ENCODE peak calls at places on chromosomes 6 and 20, in five cellular contexts. Y is endodermal cell, Q is foreskin keratinocyte, D is ovary, C is adipocyte. L is an unnamed sample.

GRCh38 chr20:24914388-24915241 is 34.5 kb upstream of the CST7 start:
- DNase-seq in Q (no peak), C (no peak), D (no peak), Y (no peak), L (no peak)

GRCh38 chr6:30748301-30748769 is 4.0 kb upstream of the IER3 start:
- DNase-seq in Q (peak; percentile 93), Y (no peak), D (no peak), C (no peak), L (no peak)

GRCh38 chr6:37104935-37105781 is 64.8 kb upstream of the PIM1 start:
- DNase-seq in Q (no peak), D (no peak), Y (peak; percentile 71), C (no peak), L (peak; percentile 71)

GRCh38 chr20:8082999-8083398 is 49.1 kb upstream of the PLCB1 start:
- DNase-seq in D (peak; percentile 51), Y (no peak), Q (peak; percentile 4), C (peak; percentile 88), L (no peak)

GRCh38 chr20:19264191-19264590 is 51.7 kb downstream of the SLC24A3 start:
- DNase-seq in D (peak; percentile 53), Q (no peak), C (no peak), Y (peak; percentile 16), L (no peak)

GRCh38 chr6:17032595-17033591 is 69.0 kb upstream of the STMND1 start:
- DNase-seq in Q (peak; percentile 98), C (peak; percentile 97), Y (no peak), D (peak; percentile 57), L (no peak)

GRCh38 chr20:36237477-36237876 is 1.2 kb downstream of the AAR2 start:
- DNase-seq in Y (no peak), C (peak; percentile 1), D (no peak), Q (no peak), L (no peak)

GRCh38 chr6:34339432-34339831 is 53.0 kb downstream of the NUDT3 start:
- DNase-seq in Y (no peak), C (no peak), D (no peak), Q (no peak), L (no peak)

GRCh38 chr6:75601608-75602163 is at the start of gene SENP6:
- DNase-seq in D (peak; percentile 75), Q (peak; percentile 72), C (peak; percentile 90), Y (peak; percentile 89), L (peak; percentile 90)

GRCh38 chr20:11271920-11272594 is 598.3 kb upstream of the JAG1 start:
- DNase-seq in Y (no peak), C (no peak), Q (no peak), D (no peak), L (no peak)

GRCh38 chr20:49276201-49276894 is 1.5 kb downstream of the ZNFX1 start:
- DNase-seq in C (peak; percentile 81), Y (no peak), Q (peak; percentile 72), D (no peak), L (peak; percentile 30)

GRCh38 chr6:145015739-145016558 is 719.4 kb downstream of the EPM2A start:
- DNase-seq in C (peak; percentile 84), Q (peak; percentile 88), D (no peak), Y (no peak), L (peak; percentile 75)

GRCh38 chr6:165767228-165767627 is 104.2 kb upstream of the PDE10A start:
- DNase-seq in Y (no peak), D (no peak), C (no peak), Q (no peak), L (no peak)

GRCh38 chr6:47242483-47243386 is 67.0 kb downstream of the TNFRSF21 start:
- DNase-seq in Y (no peak), C (peak; percentile 75), D (peak; percentile 81), Q (peak; percentile 92), L (peak; percentile 79)

GRCh38 chr20:31985152-31985551 is 17.2 kb downstream of the XKR7 start:
- DNase-seq in C (no peak), Q (no peak), Y (no peak), D (no peak), L (no peak)

GRCh38 chr20:48190757-48191156 is 405.5 kb upstream of the SULF2 start:
- DNase-seq in D (no peak), Q (no peak), Y (no peak), C (no peak), L (peak; percentile 42)

GRCh38 chr6:105014448-105014847 is 57.5 kb downstream of the LIN28B start:
- DNase-seq in Q (no peak), Y (no peak), D (no peak), C (no peak), L (no peak)

GRCh38 chr6:111714403-111715270 is 109.0 kb upstream of the TRAF3IP2 start:
- DNase-seq in Y (no peak), C (no peak), D (no peak), Q (no peak), L (no peak)

GRCh38 chr20:4856022-4856755 is 134.5 kb downstream of the PRND start:
- DNase-seq in C (no peak), Y (no peak), Q (no peak), D (no peak), L (no peak)

GRCh38 chr6:76694779-76695178 is 622.3 kb upstream of the IMPG1 start:
- DNase-seq in D (no peak), Q (no peak), C (no peak), Y (peak; percentile 54), L (peak; percentile 28)

DNA sequence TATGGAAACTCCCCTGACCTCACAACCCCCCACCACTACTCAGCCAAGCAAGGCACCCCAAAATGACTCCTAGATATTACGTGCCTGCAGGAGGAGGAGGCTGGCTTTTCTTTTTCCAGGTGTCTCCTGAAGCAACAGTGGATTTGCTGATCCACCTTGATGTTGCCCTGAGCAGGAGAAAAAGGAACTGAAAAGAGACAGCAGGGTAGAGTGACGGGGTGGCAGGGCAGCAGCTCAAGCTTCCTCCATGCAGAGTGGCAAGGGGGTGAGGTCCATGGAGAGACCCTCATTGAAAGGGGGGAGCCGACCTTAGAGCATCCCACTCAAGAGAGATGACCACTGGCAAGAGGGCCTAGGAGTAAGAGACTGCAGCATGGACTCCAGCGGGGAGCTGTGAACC is 112.0 kb upstream of the SIRPA start:
- DNase-seq in Q (no peak), D (no peak), C (no peak), Y (no peak), L (no peak)
- H3K27me3 ChIP-seq in Q (peaks cover 14% of the 10 kb centered on the region), D (no peaks in the 10 kb centered on the region), C (peaks cover 60% of the 10 kb centered on the region), Y (peaks cover 16% of the 10 kb centered on the region), L (no peaks in the 10 kb centered on the region)

GRCh38 chr20:62741191-62741676 is 32.6 kb downstream of the NTSR1 start:
- DNase-seq in D (no peak), Y (peak; percentile 90), C (peak; percentile 16), Q (peak; percentile 15), L (peak; percentile 66)
- H3K27me3 ChIP-seq in D (no peaks in the 10 kb centered on the region), Y (no peaks in the 10 kb centered on the region), C (peaks cover 16% of the 10 kb centered on the region), Q (no peaks in the 10 kb centered on the region), L (no peaks in the 10 kb centered on the region)

DNA sequence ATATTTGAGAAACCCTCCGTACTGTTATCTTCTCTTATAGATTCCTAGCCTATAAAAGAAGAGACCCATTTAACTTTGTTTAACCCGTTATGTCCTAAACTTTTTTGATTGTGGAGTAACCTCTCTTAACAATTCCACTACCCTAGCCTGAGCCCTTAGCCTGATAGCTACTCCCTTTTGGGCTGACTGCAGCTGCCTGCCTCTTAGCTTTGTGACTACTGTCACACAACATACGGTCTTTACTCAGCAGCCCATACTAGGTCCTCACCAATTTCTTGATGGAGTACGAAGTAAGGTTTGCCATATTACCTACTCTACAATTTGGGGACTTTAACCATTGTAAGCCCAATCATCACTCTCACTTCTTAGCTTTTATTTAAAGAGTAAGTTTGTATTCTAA is 72.7 kb downstream of the QRSL1 start:
- DNase-seq in Q (no peak), C (no peak), Y (no peak), D (no peak), L (no peak)
- H3K27me3 ChIP-seq in Q (no peaks in the 10 kb centered on the region), C (peaks cover 50% of the 10 kb centered on the region), Y (no peaks in the 10 kb centered on the region), D (no peaks in the 10 kb centered on the region), L (no peaks in the 10 kb centered on the region)

GRCh38 chr6:115847671-115848070 is 213.0 kb downstream of the FRK start:
- DNase-seq in C (no peak), Y (no peak), Q (no peak), D (no peak), L (no peak)
- H3K27me3 ChIP-seq in C (no peaks in the 10 kb centered on the region), Y (no peaks in the 10 kb centered on the region), Q (no peaks in the 10 kb centered on the region), D (no peaks in the 10 kb centered on the region), L (no peaks in the 10 kb centered on the region)

DNA sequence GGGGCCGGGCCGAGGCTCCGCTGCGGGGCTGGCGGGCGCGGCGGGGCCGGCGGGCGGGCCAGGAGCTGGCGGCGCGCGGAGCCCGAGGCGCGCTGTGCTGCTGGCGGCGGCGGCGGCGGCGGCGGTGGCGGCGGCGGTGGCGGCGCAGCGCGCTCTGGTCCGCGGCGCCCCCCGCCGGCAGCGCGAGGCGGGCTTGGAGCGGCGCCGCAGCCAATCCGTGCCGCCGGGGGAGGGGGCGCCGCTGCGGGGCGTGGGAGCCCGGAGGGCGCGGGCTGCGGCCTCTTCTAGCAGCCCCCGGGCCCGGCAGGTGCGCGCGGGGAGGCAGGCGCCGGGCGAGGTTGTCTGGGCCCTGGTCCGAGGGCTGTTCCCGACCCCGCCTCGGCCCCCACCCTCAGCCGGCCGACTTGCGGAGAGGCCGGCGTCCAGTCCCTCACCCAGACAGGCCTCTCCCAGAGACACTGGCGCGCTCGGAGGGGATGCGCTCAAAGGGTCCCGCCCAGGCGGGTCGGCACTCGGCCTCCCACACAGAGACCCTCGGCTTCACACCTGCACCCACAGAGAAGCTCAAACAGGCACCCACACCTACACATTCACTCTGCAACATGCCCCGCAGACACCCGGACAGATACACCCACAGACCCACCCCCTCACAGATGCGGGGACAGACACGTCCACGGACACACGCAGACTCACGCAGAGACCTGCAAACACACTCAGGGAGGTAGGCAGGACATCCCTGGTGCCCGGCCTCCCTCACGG is at the start of gene RIMS4:
- DNase-seq in Y (peak; percentile 77), Q (no peak), D (no peak), C (peak; percentile 38), L (peak; percentile 36)
- H3K27me3 ChIP-seq in Y (peaks cover 75% of the 10 kb centered on the region), Q (peaks cover 76% of the 10 kb centered on the region), D (no peaks in the 10 kb centered on the region), C (peaks cover 47% of the 10 kb centered on the region), L (peaks cover 11% of the 10 kb centered on the region)

GRCh38 chr20:62554214-62554897 is 78.6 kb upstream of the GATA5 start:
- DNase-seq in Y (no peak), D (no peak), C (no peak), Q (no peak), L (no peak)

GRCh38 chr20:62553136-62553837 is 77.5 kb upstream of the GATA5 start:
- DNase-seq in D (no peak), C (no peak), Q (no peak), Y (no peak), L (no peak)

GRCh38 chr20:62553838-62554161 is 78.0 kb upstream of the GATA5 start:
- DNase-seq in Q (no peak), Y (no peak), D (no peak), C (no peak), L (no peak)

GRCh38 chr20:62555642-62556420 is 80.0 kb upstream of the GATA5 start:
- DNase-seq in Q (no peak), Y (no peak), D (no peak), C (no peak), L (no peak)

DNA sequence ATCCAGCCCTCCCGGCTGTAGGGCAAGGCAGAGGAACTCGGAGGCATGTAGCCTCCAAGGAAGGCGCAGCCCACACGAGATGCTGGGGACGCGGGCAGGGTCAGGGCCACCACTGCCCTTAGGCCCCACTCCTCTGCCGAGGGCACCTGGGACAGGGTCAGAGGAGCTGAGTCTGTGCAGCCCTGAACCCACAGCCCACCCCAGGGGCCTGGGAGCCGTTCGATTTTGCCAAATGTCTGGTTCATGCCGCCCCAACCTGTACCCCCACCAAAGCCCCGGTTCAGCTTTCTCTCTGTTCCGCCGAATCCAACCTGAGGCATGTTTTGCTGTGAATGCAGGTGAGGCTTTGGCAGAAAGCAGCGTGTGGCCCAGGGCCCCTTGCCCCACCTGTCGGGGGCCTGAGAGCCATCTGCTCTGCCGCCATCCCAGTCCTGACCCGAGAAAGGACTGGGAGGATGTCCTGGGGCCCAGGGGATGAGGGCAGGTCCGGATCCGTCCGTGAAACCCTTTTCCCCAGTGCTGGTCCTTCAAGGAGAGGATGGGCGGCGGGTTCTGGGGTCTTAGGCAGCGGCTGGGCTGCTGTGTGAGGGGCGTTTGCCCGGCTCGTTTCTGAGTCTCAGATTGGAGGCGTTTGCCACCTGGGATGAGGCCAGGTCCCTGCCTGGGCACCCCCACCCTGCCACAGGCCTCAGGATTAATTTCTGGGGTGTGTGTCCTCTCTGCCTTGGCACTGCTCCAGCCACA is 79.3 kb upstream of the GATA5 start:
- DNase-seq in Q (no peak), Y (no peak), C (no peak), D (no peak), L (no peak)
- H3K27me3 ChIP-seq in Q (peaks cover 95% of the 10 kb centered on the region), Y (peaks cover 34% of the 10 kb centered on the region), C (peaks cover 57% of the 10 kb centered on the region), D (no peaks in the 10 kb centered on the region), L (peaks cover 7% of the 10 kb centered on the region)

L was measured in mesendoderm.